ENCODE peak calls at places on chromosomes 12 and 14, in eight cellular contexts. Z, M, D, S, B, Q, I and R are unnamed samples.

GRCh38 chr14:90510208-90510607 is 113.4 kb downstream of the CALM1 start:
- DNase-seq in Z (no peak), M (no peak), I (no peak), S (no peak), B (peak; percentile 83), D (no peak), Q (no peak), R (no peak)

GRCh38 chr12:115570271-115570777 is 707.2 kb downstream of the MED13L start:
- DNase-seq in Z (no peak), D (no peak), S (no peak), I (no peak), B (no peak), Q (no peak), M (peak; percentile 14), R (peak; percentile 94)

GRCh38 chr12:68122236-68122920 is 37.2 kb downstream of the IFNG start:
- DNase-seq in S (no peak), M (no peak), D (peak; percentile 9), I (no peak), Q (no peak), Z (no peak), B (no peak), R (no peak)

GRCh38 chr12:8692573-8692972 is 5.2 kb upstream of the RIMKLB start:
- DNase-seq in Z (no peak), M (no peak), Q (no peak), S (no peak), I (no peak), B (peak; percentile 42), D (peak; percentile 91), R (peak; percentile 67)

GRCh38 chr14:93013368-93013719 is 90.4 kb downstream of the CHGA start:
- DNase-seq in Z (no peak), M (peak; percentile 25), I (no peak), S (no peak), D (no peak), B (no peak), Q (no peak), R (peak; percentile 33)

GRCh38 chr14:38042356-38042755 is 165.3 kb upstream of the SSTR1 start:
- DNase-seq in I (no peak), B (no peak), M (peak; percentile 36), D (no peak), S (no peak), Z (no peak), Q (no peak), R (no peak)

GRCh38 chr12:30725739-30726138 is 29.0 kb downstream of the CAPRIN2 start:
- DNase-seq in B (no peak), Q (no peak), D (no peak), Z (no peak), I (no peak), S (no peak), M (peak; percentile 41), R (no peak)

GRCh38 chr12:54033106-54033979 is 493 bp downstream of the HOXC5 start:
- DNase-seq in M (no peak), I (no peak), Q (no peak), B (peak; percentile 46), Z (no peak), S (no peak), D (no peak), R (peak; percentile 63)

GRCh38 chr14:54715244-54715643 is 148.3 kb downstream of the SAMD4A start:
- DNase-seq in D (no peak), I (no peak), M (no peak), Z (no peak), S (no peak), Q (no peak), B (no peak), R (no peak)